ENCODE peak calls at places on chromosomes 6 and 20, in seven cellular contexts. N, B, Q, Y, O, C and K are unnamed samples.
A peak's percentile ranks its signal among the peaks of the same experiment; 100 is the strongest.

GRCh38 chr20:38358500-38358998 is 12.3 kb downstream of the LBP start:
- DNase-seq in O (no peak), N (no peak), Y (no peak), B (no peak), C (no peak), Q (no peak), K (no peak)

GRCh38 chr6:128807577-128807976 is 75.4 kb upstream of the LAMA2 start:
- DNase-seq in Y (no peak), Q (no peak), O (no peak), N (no peak), B (peak; percentile 44), C (no peak), K (no peak)

GRCh38 chr6:121597654-121598053 is 162.2 kb downstream of the GJA1 start:
- DNase-seq in Q (no peak), Y (no peak), N (no peak), O (no peak), C (no peak), B (peak; percentile 64), K (no peak)

GRCh38 chr6:30100585-30101422 is 12.1 kb downstream of the TRIM31 start:
- DNase-seq in C (no peak), Q (peak; percentile 18), B (peak; percentile 75), Y (peak; percentile 85), O (peak; percentile 73), N (peak; percentile 64), K (peak; percentile 27)

GRCh38 chr6:96816182-96816888 is 20.9 kb downstream of the GPR63 start:
- DNase-seq in B (no peak), Q (no peak), N (no peak), C (no peak), Y (no peak), O (no peak), K (peak; percentile 17)

GRCh38 chr6:132669690-132670291 is 10.8 kb upstream of the TAAR1 start:
- DNase-seq in Q (no peak), C (no peak), Y (no peak), B (peak; percentile 64), N (no peak), O (no peak), K (no peak)

GRCh38 chr6:53635322-53635721 is 30.2 kb downstream of the KLHL31 start:
- DNase-seq in O (no peak), C (no peak), Q (no peak), Y (no peak), B (no peak), N (no peak), K (no peak)

GRCh38 chr6:44177691-44178423 is 19.2 kb downstream of the CAPN11 start:
- DNase-seq in B (no peak), Q (peak; percentile 35), N (no peak), Y (peak; percentile 31), C (peak; percentile 92), O (no peak), K (no peak)

GRCh38 chr6:27778625-27779417 is 133.4 kb downstream of the OR2B2 start:
- DNase-seq in Q (no peak), N (no peak), C (no peak), B (peak; percentile 27), O (no peak), Y (no peak), K (no peak)

GRCh38 chr6:126112171-126112632 is 125.9 kb downstream of the TRMT11 start:
- DNase-seq in C (no peak), B (peak; percentile 83), Y (no peak), N (no peak), O (no peak), Q (no peak), K (no peak)

GRCh38 chr6:110930795-110931194 is 27.7 kb upstream of the GTF3C6 start:
- DNase-seq in Y (no peak), B (no peak), N (no peak), C (no peak), O (no peak), Q (no peak), K (no peak)

GRCh38 chr6:32685603-32686002 is 19.1 kb upstream of the HLA-DQB1 start:
- DNase-seq in Y (no peak), B (no peak), C (no peak), N (no peak), O (no peak), Q (no peak), K (no peak)

GRCh38 chr6:44679906-44680698 is 292.6 kb downstream of the CDC5L start:
- DNase-seq in B (no peak), O (no peak), Y (no peak), C (no peak), Q (no peak), N (no peak), K (no peak)

GRCh38 chr6:50120300-50120699 is 70.6 kb upstream of the DEFB112 start:
- DNase-seq in C (no peak), Q (no peak), Y (no peak), B (peak; percentile 41), O (no peak), N (no peak), K (no peak)

GRCh38 chr6:141451508-141452353 is 681.0 kb upstream of the GJE1 start:
- DNase-seq in O (no peak), Y (no peak), N (no peak), B (peak; percentile 70), Q (no peak), C (no peak), K (no peak)

GRCh38 chr6:130928158-130928917 is 101.1 kb downstream of the SMLR1 start:
- DNase-seq in Q (no peak), C (no peak), O (no peak), Y (no peak), B (no peak), N (no peak), K (no peak)

GRCh38 chr6:47131773-47132172 is 89.6 kb upstream of the ADGRF1 start:
- DNase-seq in Q (no peak), O (no peak), C (no peak), Y (no peak), B (no peak), N (no peak), K (no peak)

GRCh38 chr6:11043961-11044711 is at the start of gene ELOVL2:
- DNase-seq in Y (no peak), C (no peak), N (no peak), O (no peak), Q (no peak), B (peak; percentile 48), K (peak; percentile 84)

DNA sequence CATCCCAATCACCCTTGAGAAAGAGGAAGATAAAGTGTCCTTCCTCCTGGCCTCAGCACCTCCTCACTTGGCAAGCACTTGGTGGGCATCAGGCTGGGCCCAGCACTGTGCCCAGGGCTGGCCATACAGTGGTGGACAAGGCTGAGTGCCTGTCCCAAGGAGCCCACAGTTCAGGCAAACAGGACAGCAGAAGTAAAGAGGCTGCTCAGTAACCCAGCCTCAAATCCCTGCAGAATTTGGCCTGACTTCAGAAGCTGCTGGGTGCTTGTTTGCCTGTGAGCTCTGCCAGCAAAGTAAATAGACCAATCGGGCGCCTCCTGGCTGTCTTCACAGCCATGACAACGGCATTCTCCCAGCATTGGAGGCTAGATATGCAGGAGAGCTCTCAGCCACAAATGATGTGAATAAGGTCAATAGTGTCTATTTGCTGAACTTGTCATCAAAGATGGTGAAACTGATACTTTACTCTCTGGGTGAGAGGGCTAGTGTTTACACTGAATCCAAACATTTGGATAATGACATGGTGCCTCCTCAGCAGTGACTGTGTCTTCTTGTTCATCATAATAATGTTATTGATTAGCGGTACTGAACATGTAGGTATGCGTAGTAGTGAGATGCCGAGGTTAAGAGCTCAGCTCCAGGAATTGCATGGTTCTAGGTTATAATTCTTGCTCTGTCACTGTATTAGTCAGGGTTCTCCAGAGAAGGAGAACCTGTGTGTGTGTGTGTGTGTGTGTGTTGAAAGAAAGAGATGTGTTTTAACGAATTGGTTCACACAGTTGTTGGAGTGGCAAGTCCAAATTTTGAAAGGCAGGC is 36.9 kb upstream of the FANCE start:
- DNase-seq in O (peak; percentile 83), B (peak; percentile 99), N (peak; percentile 61), Y (peak; percentile 72), Q (peak; percentile 81), C (peak; percentile 79), K (peak; percentile 77)
- TF ChIP-seq CTCF in O (peak; percentile 59), B (peak; percentile 80), N (peak; percentile 22), Y (peak; percentile 40), Q (peak; percentile 81), C (peak; percentile 53), K (peak; percentile 74)

DNA sequence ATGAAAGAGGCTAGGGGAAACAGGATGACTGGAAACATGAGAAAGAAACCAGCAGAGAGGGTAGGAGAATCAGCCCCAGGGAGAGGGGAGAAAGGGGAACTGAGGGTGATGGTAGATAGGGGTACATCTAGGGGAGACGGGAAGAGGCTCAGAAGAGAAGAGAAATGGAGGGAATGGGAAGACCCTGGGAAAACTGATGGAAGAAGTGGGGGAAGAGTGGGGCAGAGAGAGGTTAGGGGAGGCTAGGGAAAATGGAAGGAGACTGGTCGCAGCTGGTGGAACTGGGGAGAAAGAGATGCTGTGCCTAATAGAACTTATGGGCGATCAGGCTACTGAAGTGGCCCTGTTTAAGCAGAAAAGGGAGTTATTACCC is 548 bp downstream of the PROCR start:
- DNase-seq in Y (no peak), O (no peak), N (no peak), Q (no peak), C (no peak), B (no peak), K (no peak)
- H3K27ac ChIP-seq in Y (peak overlapping the region; percentile 75), O (peak overlapping the region; percentile 80), N (peak overlapping the region; percentile 39), Q (peak overlapping the region; percentile 66), C (peak overlapping the region; percentile 73), B (no peak overlapping the region), K (peak overlapping the region; percentile 64)

GRCh38 chr6:34015576-34015975 is 130.3 kb downstream of the GRM4 start:
- DNase-seq in C (no peak), B (no peak), Y (no peak), N (no peak), Q (no peak), O (no peak), K (no peak)

GRCh38 chr6:34017106-34017805 is 128.6 kb downstream of the GRM4 start:
- DNase-seq in Y (no peak), C (no peak), Q (no peak), N (no peak), O (no peak), B (no peak), K (no peak)

GRCh38 chr6:34005845-34006644 is 139.8 kb downstream of the GRM4 start:
- DNase-seq in Y (no peak), N (no peak), C (no peak), O (no peak), B (no peak), Q (no peak), K (no peak)

DNA sequence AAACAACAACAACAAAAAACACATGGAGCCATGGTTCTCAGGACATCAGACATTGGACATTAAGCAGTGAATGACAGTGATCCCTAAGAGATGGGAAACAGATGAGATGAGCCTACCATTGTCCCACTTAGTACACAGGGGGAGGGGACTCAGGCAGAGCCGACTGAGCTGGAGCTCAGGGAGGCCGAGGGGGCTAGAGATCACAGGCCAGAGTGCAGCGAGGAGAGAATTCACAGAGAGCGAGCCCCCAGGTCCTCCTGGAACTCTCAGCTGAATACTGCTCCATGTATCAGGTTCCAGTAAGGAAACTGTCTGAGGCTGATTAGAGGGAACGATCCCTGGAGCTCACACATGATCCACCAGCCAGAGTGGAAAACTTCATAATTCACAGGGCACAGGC is 134.6 kb downstream of the GRM4 start:
- DNase-seq in O (no peak), N (no peak), Q (no peak), B (no peak), C (no peak), Y (no peak), K (peak; percentile 73)
- H3K27me3 ChIP-seq in O (no peaks in the 10 kb centered on the region), N (peaks cover 4% of the 10 kb centered on the region), Q (no peaks in the 10 kb centered on the region), B (peaks cover 38% of the 10 kb centered on the region), C (no peaks in the 10 kb centered on the region), Y (no peaks in the 10 kb centered on the region), K (no peaks in the 10 kb centered on the region)

GRCh38 chr6:104325341-104326172 is 534.2 kb downstream of the HACE1 start:
- DNase-seq in N (no peak), O (no peak), B (peak; percentile 76), Y (no peak), Q (no peak), C (no peak), K (no peak)
- TF ChIP-seq CTCF in N (peak; percentile 48), O (peak; percentile 19), B (peak; percentile 75), Y (peak; percentile 40), Q (no peak), C (no peak), K (peak; percentile 56)